ENCODE peak calls at places on chromosomes 6 and 20, in eight cellular contexts. L is naive thymus-derived CD4-positive, alpha-beta T cell; X is lower leg skin; R is cardiac fibroblast; O is IMR-90; G is astrocyte of the spinal cord; E is heart left ventricle; F is pancreas. B is an unnamed sample.

GRCh38 chr20:13819885-13820645 is 35.2 kb downstream of the NDUFAF5 start:
- DNase-seq in O (peak; percentile 49), L (peak; percentile 18), F (peak; percentile 52), X (no peak), R (peak; percentile 71), G (peak; percentile 60), E (no peak), B (peak; percentile 95)

GRCh38 chr20:10371467-10371866 is 62.6 kb downstream of the MKKS start:
- DNase-seq in E (no peak), O (no peak), X (no peak), L (no peak), G (no peak), R (no peak), F (no peak), B (no peak)

GRCh38 chr6:14713966-14714631 is 531.8 kb upstream of the JARID2 start:
- DNase-seq in F (no peak), E (no peak), G (no peak), R (no peak), X (no peak), O (no peak), L (no peak), B (peak; percentile 65)

GRCh38 chr6:23031986-23032385 is 462.6 kb downstream of the HDGFL1 start:
- DNase-seq in O (peak; percentile 66), F (no peak), L (no peak), X (no peak), R (peak; percentile 10), G (no peak), E (no peak), B (peak; percentile 16)

GRCh38 chr6:79384845-79385244 is 150.4 kb upstream of the HMGN3 start:
- DNase-seq in O (no peak), X (no peak), E (peak; percentile 38), G (peak; percentile 55), R (peak; percentile 51), F (no peak), L (no peak), B (peak; percentile 35)

GRCh38 chr6:34145161-34146020 is 496 bp downstream of the GRM4 start:
- DNase-seq in F (peak; percentile 13), E (no peak), R (peak; percentile 64), G (peak; percentile 49), L (peak; percentile 35), X (no peak), O (peak; percentile 46), B (peak; percentile 18)

GRCh38 chr20:32458061-32458836 is 100.1 kb downstream of the ASXL1 start:
- DNase-seq in X (no peak), O (no peak), L (no peak), E (no peak), G (no peak), R (no peak), F (peak; percentile 27), B (no peak)

GRCh38 chr20:1206749-1207148 is 3.5 kb downstream of the C20orf202 start:
- DNase-seq in F (no peak), E (no peak), X (peak; percentile 81), R (no peak), G (no peak), O (no peak), L (no peak), B (no peak)

GRCh38 chr6:105810105-105810921 is 275.8 kb upstream of the PRDM1 start:
- DNase-seq in F (no peak), L (no peak), O (peak; percentile 91), R (peak; percentile 85), X (no peak), G (peak; percentile 81), E (peak; percentile 57), B (peak; percentile 90)

GRCh38 chr6:56528412-56528841 is 114.3 kb downstream of the DST start:
- DNase-seq in F (no peak), R (peak; percentile 98), G (peak; percentile 96), X (no peak), O (peak; percentile 100), E (no peak), L (no peak), B (peak; percentile 87)

GRCh38 chr6:14664616-14665315 is 547.2 kb downstream of the CD83 start:
- DNase-seq in R (peak; percentile 60), G (no peak), L (no peak), O (no peak), E (no peak), X (no peak), F (no peak), B (peak; percentile 72)

GRCh38 chr20:20000223-20000968 is 16.8 kb upstream of the NAA20 start:
- DNase-seq in X (no peak), G (no peak), F (no peak), L (no peak), R (no peak), O (no peak), E (no peak), B (no peak)

GRCh38 chr6:1187293-1188131 is 124.4 kb upstream of the FOXQ1 start:
- DNase-seq in E (no peak), O (no peak), F (no peak), G (no peak), R (no peak), X (no peak), L (no peak), B (no peak)

GRCh38 chr6:75302280-75302679 is 17.7 kb upstream of the TMEM30A start:
- DNase-seq in F (no peak), L (no peak), R (no peak), E (no peak), X (no peak), G (no peak), O (no peak), B (no peak)

DNA sequence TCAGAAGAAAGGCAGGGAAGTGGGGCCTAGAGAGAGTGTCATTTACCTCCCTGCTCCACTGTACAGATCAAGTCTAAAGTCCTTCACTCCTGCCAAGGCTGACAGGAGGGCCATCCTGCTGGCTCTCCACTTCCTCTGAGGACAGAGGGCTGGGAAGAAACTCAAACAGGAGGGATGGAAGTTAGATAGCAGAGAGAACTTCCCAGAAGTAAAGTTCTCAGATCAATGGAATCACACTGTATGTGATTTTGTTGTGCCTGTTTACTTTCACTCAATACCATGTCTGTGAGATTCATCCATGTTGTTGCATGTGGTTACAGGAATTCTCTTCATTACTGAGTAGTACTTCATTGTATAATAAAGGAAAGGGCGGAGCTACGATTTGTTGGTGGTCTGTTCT is 32.3 kb upstream of the ZFAND3 start:
- DNase-seq in R (no peak), G (no peak), L (no peak), E (no peak), O (no peak), F (no peak), X (no peak), B (no peak)
- H3K4me3 ChIP-seq in R (no peak overlapping the region), G (no peak overlapping the region), L (no peak overlapping the region), E (no peak overlapping the region), O (no peak overlapping the region), F (no peak overlapping the region), X (no peak overlapping the region), B (no peak overlapping the region)

GRCh38 chr6:128479991-128480390 is 40.4 kb downstream of the PTPRK start:
- DNase-seq in L (no peak), E (no peak), F (no peak), G (no peak), X (no peak), O (no peak), R (no peak), B (no peak)

GRCh38 chr6:128474933-128475332 is 45.5 kb downstream of the PTPRK start:
- DNase-seq in X (no peak), F (no peak), G (no peak), R (no peak), L (no peak), O (no peak), E (no peak), B (no peak)

GRCh38 chr6:128478230-128479047 is 42.0 kb downstream of the PTPRK start:
- DNase-seq in L (peak; percentile 6), E (no peak), G (no peak), F (no peak), R (no peak), O (no peak), X (no peak), B (no peak)

GRCh38 chr6:128482642-128483041 is 37.8 kb downstream of the PTPRK start:
- DNase-seq in F (no peak), G (no peak), L (no peak), X (no peak), O (no peak), R (no peak), E (no peak), B (no peak)

DNA sequence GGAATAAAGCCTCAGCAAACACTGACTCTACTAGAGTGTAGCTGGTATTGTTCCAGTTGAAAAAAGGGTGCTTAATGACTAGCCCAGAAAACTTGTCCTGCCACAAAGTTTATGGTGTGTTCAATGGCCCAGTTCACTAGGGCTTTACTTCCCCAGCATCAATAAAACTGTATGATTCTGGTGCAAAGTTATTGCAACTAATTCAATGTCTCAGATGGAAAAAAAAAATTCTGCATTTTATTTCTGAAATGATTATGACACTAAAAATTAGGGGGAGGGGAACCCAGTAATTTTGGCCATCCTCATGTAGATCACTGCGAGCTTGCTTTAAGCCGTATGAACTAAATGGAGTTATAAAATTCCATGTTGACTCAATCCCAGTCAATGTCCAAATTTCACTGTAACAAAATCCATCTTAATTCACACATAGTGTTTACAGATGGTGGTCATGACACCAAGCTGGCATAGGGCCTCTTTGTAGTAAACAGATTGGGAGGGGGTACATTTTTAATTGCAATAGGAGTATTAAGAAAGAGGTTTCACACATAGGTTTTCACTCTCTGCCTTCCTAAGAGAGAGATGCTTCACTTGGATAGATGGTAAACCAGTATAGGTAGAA is 41.2 kb downstream of the PTPRK start:
- DNase-seq in X (no peak), G (no peak), L (no peak), R (no peak), O (no peak), F (no peak), E (no peak), B (no peak)
- H3K4me3 ChIP-seq in X (no peak overlapping the region), G (no peak overlapping the region), L (peak overlapping the region; percentile 53), R (no peak overlapping the region), O (no peak overlapping the region), F (no peak overlapping the region), E (no peak overlapping the region), B (no peak overlapping the region)

GRCh38 chr6:44113396-44113795 is 13.9 kb downstream of the MRPL14 start:
- DNase-seq in F (no peak), O (no peak), L (no peak), R (no peak), G (no peak), X (no peak), E (no peak), B (no peak)
- H3K4me3 ChIP-seq in F (no peak overlapping the region), O (no peak overlapping the region), L (no peak overlapping the region), R (no peak overlapping the region), G (no peak overlapping the region), X (no peak overlapping the region), E (no peak overlapping the region), B (no peak overlapping the region)

GRCh38 chr20:37408930-37409210 is 62.9 kb downstream of the SRC start:
- DNase-seq in O (no peak), E (no peak), F (no peak), X (no peak), L (no peak), G (no peak), R (no peak), B (no peak)

GRCh38 chr20:37413023-37413334 is 67.0 kb downstream of the SRC start:
- DNase-seq in R (no peak), X (no peak), F (no peak), G (no peak), O (no peak), E (no peak), L (no peak), B (no peak)

GRCh38 chr20:37414133-37414532 is 68.2 kb downstream of the SRC start:
- DNase-seq in L (no peak), E (no peak), O (no peak), F (no peak), G (no peak), X (no peak), R (no peak), B (no peak)

GRCh38 chr20:37413354-37413753 is 67.4 kb downstream of the SRC start:
- DNase-seq in F (no peak), G (no peak), L (no peak), X (no peak), O (no peak), R (no peak), E (no peak), B (no peak)

GRCh38 chr20:37411408-37412306 is 65.7 kb downstream of the SRC start:
- DNase-seq in X (no peak), G (no peak), F (no peak), L (no peak), R (no peak), O (no peak), E (no peak), B (no peak)
- H3K4me3 ChIP-seq in X (no peak overlapping the region), G (peak overlapping the region; percentile 33), F (peak overlapping the region; percentile 28), L (peak overlapping the region; percentile 37), R (peak overlapping the region; percentile 47), O (peak overlapping the region; percentile 47), E (peak overlapping the region; percentile 46), B (no peak overlapping the region)